ENCODE peak calls at places on chromosomes 3 and 15, in six cellular contexts. K is endothelial cell of umbilical vein, J is A549, T is K562, R is HepG2, V is GM12878. A is an unnamed sample.

GRCh38 chr3:149673393-149673792 is 15.6 kb upstream of the WWTR1 start:
- DNase-seq in V (no peak), R (no peak), T (no peak), K (no peak), J (no peak), A (no peak)

GRCh38 chr3:13657660-13658435 is 108.9 kb downstream of the FBLN2 start:
- DNase-seq in R (no peak), T (peak), J (peak), K (peak), V (no peak), A (peak)

GRCh38 chr3:99012051-99012450 is 110.6 kb upstream of the DCBLD2 start:
- DNase-seq in R (no peak), T (no peak), V (peak), K (no peak), J (no peak), A (no peak)

GRCh38 chr15:99016680-99017321 is 9.2 kb upstream of the PGPEP1L start:
- DNase-seq in T (no peak), V (no peak), J (peak), R (no peak), K (no peak), A (peak)

GRCh38 chr15:64894395-64895056 is 17.2 kb upstream of the ANKDD1A start:
- DNase-seq in T (no peak), V (peak), R (no peak), J (no peak), K (no peak), A (peak)

GRCh38 chr3:30747771-30748281 is 141.4 kb downstream of the TGFBR2 start:
- DNase-seq in T (no peak), R (peak), K (peak), V (no peak), J (peak), A (peak)

GRCh38 chr15:45855210-45855906 is 220.5 kb downstream of the SQOR start:
- DNase-seq in K (no peak), R (peak), T (no peak), J (no peak), V (no peak), A (no peak)

GRCh38 chr3:26622634-26623408 is at the start of gene LRRC3B:
- DNase-seq in J (no peak), V (no peak), T (no peak), K (no peak), R (no peak), A (no peak)

GRCh38 chr3:16151109-16151508 is 23.4 kb upstream of the GALNT15 start:
- DNase-seq in K (peak), V (no peak), R (no peak), J (no peak), T (no peak), A (no peak)

GRCh38 chr3:155744626-155745324 is at the start of gene PLCH1:
- DNase-seq in J (peak), R (peak), T (peak), V (no peak), K (peak), A (peak)

GRCh38 chr3:14988988-14989394 is 41.6 kb downstream of the NR2C2 start:
- DNase-seq in R (peak), J (peak), K (no peak), T (peak), V (peak), A (peak)

GRCh38 chr3:49554639-49555265 is 475 bp downstream of the BSN start:
- DNase-seq in J (no peak), R (no peak), V (no peak), K (no peak), T (peak), A (peak)

DNA sequence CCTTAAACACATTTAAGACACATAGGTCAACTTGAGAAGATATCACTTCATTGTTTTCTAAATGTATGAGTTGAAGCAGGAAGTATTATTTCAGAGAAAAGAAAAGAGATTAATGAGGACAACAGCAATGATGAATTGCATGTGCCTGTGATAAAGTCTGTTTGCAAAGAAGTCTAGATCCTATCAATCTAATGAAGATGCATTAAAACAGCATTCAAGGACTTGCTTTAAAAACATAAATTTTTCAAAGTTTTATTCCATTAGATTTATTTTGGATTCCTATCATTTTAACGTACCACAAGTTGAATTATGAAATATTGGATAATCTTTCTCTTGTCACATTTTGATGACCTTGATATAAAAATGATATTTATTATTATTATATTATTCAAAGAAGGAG is 642.5 kb upstream of the CCDC54 start:
- DNase-seq in T (no peak), K (no peak), V (no peak), R (no peak), J (no peak), A (no peak)
- TF ChIP-seq CTCF in T (no peak), K (no peak), V (no peak), R (no peak), J (no peak), A (no peak)

DNA sequence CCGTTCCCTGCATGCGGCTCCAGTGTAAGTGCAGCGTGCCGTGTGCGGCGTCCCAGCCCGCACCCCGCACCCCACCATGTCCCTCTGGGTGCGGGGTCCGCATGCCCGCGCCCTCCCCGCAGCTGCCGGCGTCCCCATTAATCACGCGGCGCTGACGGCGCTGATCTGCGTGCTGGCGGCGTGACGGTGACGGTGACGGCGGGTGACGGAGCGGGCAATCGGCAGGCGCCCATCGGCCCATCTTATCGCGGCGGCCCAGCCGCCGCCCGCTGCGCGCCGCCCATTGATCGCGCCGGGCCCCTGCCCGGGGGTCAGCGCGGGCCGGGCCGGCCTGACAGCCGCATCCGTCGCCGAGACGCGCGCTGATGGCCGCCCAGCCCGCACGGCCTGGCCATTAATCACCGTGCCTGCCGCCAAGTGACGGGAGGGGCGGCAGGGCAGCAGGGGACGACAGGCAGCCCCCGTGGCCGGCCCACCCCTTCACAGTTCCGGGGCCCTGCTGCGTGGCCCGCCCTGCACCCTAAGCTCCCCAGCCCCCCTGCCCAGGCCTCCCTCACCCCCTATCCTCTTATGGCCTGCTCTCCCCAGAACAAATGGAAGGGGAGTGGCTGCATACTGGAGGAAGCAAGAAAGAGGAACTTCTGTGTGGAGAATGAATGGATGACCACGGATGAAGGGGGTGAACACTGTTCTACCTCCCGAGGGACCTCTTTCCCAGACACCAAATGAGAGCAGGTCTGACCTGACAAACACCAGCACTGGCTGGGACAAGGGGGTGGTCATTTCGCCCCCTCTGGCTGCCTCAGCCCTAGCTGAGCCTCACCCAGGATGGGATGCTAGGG is 24.8 kb downstream of the SEC61A1 start:
- DNase-seq in V (no peak), T (peak), R (no peak), K (peak), J (no peak), A (peak)
- TF ChIP-seq MAX in V (no peak), T (peak), R (no peak), K (no peak), J (no peak), A (no peak)

GRCh38 chr15:92629276-92629974 is 26.1 kb downstream of the FAM174B start:
- DNase-seq in V (no peak), T (no peak), K (no peak), J (no peak), R (no peak), A (no peak)
- TF ChIP-seq MYC in V (no peak), T (no peak), K (no peak), J (no peak), R (no peak), A (no peak)

DNA sequence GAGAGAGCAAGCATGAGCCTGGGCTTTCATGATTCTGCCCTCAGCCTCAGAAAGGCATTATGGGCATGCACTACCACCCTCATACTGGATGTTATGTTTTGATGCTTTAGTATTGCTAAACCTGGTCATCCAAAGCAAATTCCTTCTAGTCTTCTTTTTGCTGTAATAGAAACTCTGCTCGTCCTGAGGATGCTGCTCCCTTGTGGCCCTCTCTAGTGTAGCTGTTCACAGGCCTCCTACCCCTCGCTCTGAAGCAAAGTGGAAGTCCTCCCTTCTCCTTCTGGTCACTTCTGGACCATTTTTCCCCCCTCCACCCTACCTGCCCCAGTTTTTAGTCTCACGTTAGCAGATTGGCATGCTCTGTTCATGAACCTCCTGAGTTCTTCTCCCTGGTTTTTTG is 22.9 kb upstream of the CCNL1 start:
- DNase-seq in J (no peak), K (no peak), T (no peak), V (no peak), R (no peak), A (peak)
- TF ChIP-seq CTCF in J (no peak), K (peak), T (peak), V (peak), R (no peak), A (peak)

DNA sequence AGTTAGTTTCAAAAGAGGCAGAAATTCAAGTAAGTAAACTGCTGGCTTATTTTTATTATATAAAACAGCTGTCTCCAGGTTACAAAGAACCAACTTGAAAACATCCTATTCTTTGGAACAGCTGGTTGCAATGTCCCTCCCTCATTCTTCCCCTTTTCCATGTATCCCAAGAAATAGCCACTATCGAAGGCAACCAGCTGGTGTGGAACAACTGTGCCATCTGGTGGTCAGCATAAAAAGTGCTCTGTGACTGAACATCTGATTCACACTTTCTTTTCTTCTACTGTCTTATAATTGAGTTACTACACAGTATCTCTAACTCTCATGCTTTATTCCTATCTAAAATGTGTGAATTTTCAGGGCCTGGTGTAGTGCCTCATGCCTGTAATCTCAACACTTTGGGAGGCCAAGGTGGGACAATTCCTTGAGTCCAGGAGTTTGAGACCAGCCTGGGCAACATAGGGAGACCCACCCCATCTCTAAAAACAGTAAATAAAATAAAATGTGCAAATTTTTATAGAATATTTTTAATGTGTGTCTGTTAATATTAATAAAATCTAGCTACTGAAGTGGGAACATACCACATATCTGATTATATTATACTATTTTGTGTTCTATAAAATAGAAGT is 9.6 kb downstream of the OSBPL11 start:
- DNase-seq in J (peak), K (peak), R (peak), V (no peak), T (peak), A (peak)
- TF ChIP-seq MAX in J (no peak), K (no peak), R (no peak), V (no peak), T (no peak), A (no peak)

GRCh38 chr15:89677381-89677780 is 1.8 kb downstream of the PLIN1 start:
- DNase-seq in V (no peak), J (no peak), T (no peak), R (no peak), K (no peak), A (no peak)
- TF ChIP-seq MYC in V (no peak), J (no peak), T (no peak), R (no peak), K (no peak), A (no peak)